ENCODE peak calls at places on chromosomes 11 and 22, in six cellular contexts. Z, E, D, T, W and X are unnamed samples.
A peak's percentile ranks its signal among the peaks of the same experiment; 100 is the strongest.

GRCh38 chr11:70252844-70253243 is 17.6 kb upstream of the PPFIA1 start:
- DNase-seq in Z (no peak), E (peak; percentile 53), D (no peak), T (no peak), W (no peak), X (no peak)

GRCh38 chr11:58316142-58316541 is 42.7 kb downstream of the OR5B17 start:
- DNase-seq in Z (no peak), E (no peak), D (peak; percentile 80), T (no peak), W (no peak), X (no peak)

GRCh38 chr11:86360775-86361395 is 13.8 kb upstream of the CCDC81 start:
- DNase-seq in Z (no peak), E (no peak), D (peak; percentile 73), T (no peak), W (no peak), X (no peak)

GRCh38 chr22:49177666-49178065 is 650.0 kb downstream of the BRD1 start:
- DNase-seq in Z (no peak), E (no peak), D (no peak), T (no peak), W (no peak), X (no peak)

GRCh38 chr22:34975721-34976120 is 90.2 kb upstream of the ISX start:
- DNase-seq in Z (no peak), E (no peak), D (no peak), T (no peak), W (no peak), X (no peak)

GRCh38 chr11:86138958-86139357 is 70.1 kb upstream of the PICALM start:
- DNase-seq in Z (no peak), E (peak; percentile 84), D (no peak), T (no peak), W (no peak), X (peak; percentile 45)

GRCh38 chr22:36419912-36420882 is 32.4 kb upstream of the MYH9 start:
- DNase-seq in Z (no peak), E (no peak), D (no peak), T (no peak), W (no peak), X (no peak)

GRCh38 chr11:57399221-57399620 is 8.8 kb upstream of the PRG2 start:
- DNase-seq in Z (no peak), E (no peak), D (no peak), T (no peak), W (no peak), X (no peak)

GRCh38 chr11:122861631-122862030 is 20.9 kb upstream of the JHY start:
- DNase-seq in Z (no peak), E (no peak), D (no peak), T (no peak), W (no peak), X (no peak)

GRCh38 chr11:40354121-40354520 is 1105.3 kb downstream of the LRRC4C start:
- DNase-seq in Z (no peak), E (no peak), D (no peak), T (no peak), W (no peak), X (no peak)

GRCh38 chr11:96949464-96949863 is 559.7 kb downstream of the JRKL start:
- DNase-seq in Z (no peak), E (no peak), D (no peak), T (no peak), W (no peak), X (no peak)

GRCh38 chr11:9231848-9232177 is 33.3 kb downstream of the DENND5A start:
- DNase-seq in Z (no peak), E (no peak), D (peak; percentile 72), T (no peak), W (no peak), X (no peak)

GRCh38 chr11:108854366-108854765 is 189.5 kb downstream of the DDX10 start:
- DNase-seq in Z (no peak), E (peak; percentile 51), D (no peak), T (no peak), W (no peak), X (no peak)

GRCh38 chr11:3123761-3124733 is 41.1 kb downstream of the OSBPL5 start:
- DNase-seq in Z (peak; percentile 73), E (no peak), D (peak; percentile 97), T (peak; percentile 83), W (peak; percentile 67), X (peak; percentile 84)

GRCh38 chr22:21652547-21653545 is 10.7 kb downstream of the SDF2L1 start:
- DNase-seq in Z (no peak), E (no peak), D (no peak), T (no peak), W (no peak), X (no peak)

GRCh38 chr22:38872831-38873248 is 824 bp upstream of the CBX6 start:
- DNase-seq in Z (peak; percentile 56), E (no peak), D (peak; percentile 32), T (peak; percentile 36), W (peak; percentile 51), X (peak; percentile 77)

GRCh38 chr11:120801801-120802689 is 221.9 kb upstream of the TBCEL start:
- DNase-seq in Z (peak; percentile 50), E (no peak), D (peak; percentile 50), T (peak; percentile 63), W (peak; percentile 68), X (peak; percentile 63)

GRCh38 chr11:106127604-106128003 is 50.1 kb downstream of the AASDHPPT start:
- DNase-seq in Z (no peak), E (no peak), D (no peak), T (no peak), W (no peak), X (no peak)

GRCh38 chr22:37187891-37188761 is at the start of gene C1QTNF6:
- DNase-seq in Z (peak; percentile 37), E (no peak), D (peak; percentile 35), T (no peak), W (peak; percentile 43), X (no peak)

GRCh38 chr11:112780351-112781043 is 180.7 kb upstream of the NCAM1 start:
- DNase-seq in Z (no peak), E (no peak), D (peak; percentile 5), T (no peak), W (no peak), X (no peak)

GRCh38 chr11:11558826-11559225 is 63.0 kb downstream of the GALNT18 start:
- DNase-seq in Z (no peak), E (no peak), D (no peak), T (no peak), W (no peak), X (no peak)

GRCh38 chr11:123525072-123525471 is 95.0 kb downstream of the GRAMD1B start:
- DNase-seq in Z (no peak), E (no peak), D (no peak), T (no peak), W (no peak), X (no peak)

GRCh38 chr22:49678842-49679170 is 148.9 kb downstream of the BRD1 start:
- DNase-seq in Z (no peak), E (no peak), D (no peak), T (no peak), W (no peak), X (no peak)

GRCh38 chr11:129950319-129951034 is 52.2 kb downstream of the PRDM10 start:
- DNase-seq in Z (no peak), E (no peak), D (peak; percentile 65), T (peak; percentile 45), W (no peak), X (peak; percentile 72)

GRCh38 chr11:117221775-117222517 is 9.9 kb downstream of the PCSK7 start:
- DNase-seq in Z (no peak), E (no peak), D (peak; percentile 72), T (peak; percentile 41), W (peak; percentile 60), X (no peak)

GRCh38 chr11:62501432-62501891 is 45.1 kb downstream of the AHNAK start:
- DNase-seq in Z (peak; percentile 68), E (no peak), D (peak; percentile 26), T (peak; percentile 82), W (peak; percentile 55), X (no peak)

DNA sequence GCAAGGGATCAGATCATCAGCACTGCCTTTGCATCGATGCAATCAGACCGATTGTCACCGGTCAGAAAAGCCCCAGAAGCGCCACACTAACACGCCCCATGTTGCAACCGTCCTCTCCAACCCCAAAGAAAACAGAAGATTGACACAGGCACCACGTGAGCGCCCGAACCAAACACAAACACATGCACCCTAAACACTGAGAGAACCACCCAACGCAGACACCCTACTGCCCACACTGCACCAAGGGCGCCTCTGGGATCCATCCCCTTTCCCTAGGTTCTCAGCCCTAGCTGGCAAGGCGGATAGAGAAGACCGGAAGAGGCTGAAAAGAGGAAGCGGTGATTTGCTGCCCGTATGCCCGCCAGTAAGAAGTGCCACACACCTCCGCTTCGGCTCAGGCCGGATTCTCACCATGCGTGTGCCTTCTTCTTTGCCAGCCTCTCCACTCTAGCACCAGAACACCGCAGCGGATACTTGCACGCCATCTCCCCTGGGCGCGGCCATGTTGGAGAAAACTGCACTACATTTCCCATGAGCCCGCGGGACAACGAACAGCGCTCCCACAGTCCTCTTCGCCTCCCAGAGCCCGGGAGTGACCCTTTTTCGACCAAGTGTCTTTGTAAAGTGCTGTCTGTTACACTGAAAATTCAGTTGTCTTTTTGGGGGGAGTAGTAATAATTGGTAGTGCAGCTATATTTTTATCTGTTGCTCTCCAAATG is at the start of gene ALKBH8:
- DNase-seq in Z (peak; percentile 73), E (peak; percentile 50), D (peak; percentile 58), T (peak; percentile 71), W (peak; percentile 75), X (peak; percentile 80)
- TF ChIP-seq POLR2A in Z (peak; percentile 34), E (peak; percentile 73), D (no peak), T (no peak), W (no peak), X (peak; percentile 40)

DNA sequence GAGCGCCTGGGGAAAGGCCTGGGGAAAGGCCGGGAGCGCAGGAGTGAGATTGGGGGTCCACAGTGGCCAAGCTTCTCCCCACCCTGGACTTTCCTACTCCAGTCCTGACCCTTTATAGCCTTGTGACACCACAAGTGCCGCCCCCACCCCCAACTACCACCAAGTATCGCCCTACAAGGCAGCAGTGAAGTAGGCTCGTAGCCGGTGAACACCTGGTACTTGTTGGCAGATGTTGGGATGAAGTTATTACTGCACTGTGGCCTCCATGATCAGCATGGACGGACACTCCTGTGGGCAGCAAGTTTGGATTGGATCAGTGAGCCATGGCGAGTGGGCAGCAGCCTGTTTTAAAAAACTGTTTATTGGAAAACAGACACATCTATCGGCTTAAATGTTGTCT is 45.0 kb downstream of the EIF3F start:
- DNase-seq in Z (no peak), E (no peak), D (no peak), T (no peak), W (no peak), X (no peak)
- TF ChIP-seq POLR2A in Z (no peak), E (no peak), D (no peak), T (no peak), W (no peak), X (no peak)

GRCh38 chr22:43923631-43924548 is at the start of gene PNPLA3:
- DNase-seq in Z (peak; percentile 97), E (no peak), D (peak; percentile 81), T (peak; percentile 92), W (peak; percentile 90), X (peak; percentile 67)
- TF ChIP-seq POLR2A in Z (peak; percentile 98), E (peak; percentile 44), D (peak; percentile 66), T (peak; percentile 68), W (no peak), X (no peak)

GRCh38 chr11:66545701-66546367 is at the start of gene ZDHHC24:
- DNase-seq in Z (peak; percentile 98), E (peak; percentile 81), D (peak; percentile 95), T (peak; percentile 95), W (peak; percentile 98), X (peak; percentile 95)
- TF ChIP-seq POLR2A in Z (peak; percentile 85), E (peak; percentile 94), D (peak; percentile 87), T (peak; percentile 25), W (peak; percentile 43), X (peak; percentile 67)